ENCODE peak calls at places on chromosomes 11 and 22, in eight cellular contexts. U, T, Q, G, B, J, P and D are unnamed samples.
A peak's percentile ranks its signal among the peaks of the same experiment; 100 is the strongest.

GRCh38 chr11:65506770-65507485 is 8.1 kb downstream of the MALAT1 start:
- DNase-seq in G (peak; percentile 82), U (peak; percentile 27), P (no peak), B (peak; percentile 82), T (peak; percentile 68), J (peak; percentile 82), Q (no peak), D (peak; percentile 85)

GRCh38 chr11:38824573-38824972 is 2226.5 kb upstream of the RAG2 start:
- DNase-seq in J (no peak), B (peak; percentile 14), Q (peak; percentile 46), T (no peak), P (no peak), U (no peak), G (no peak), D (no peak)

GRCh38 chr11:68118753-68119448 is 2.3 kb downstream of the CHKA start:
- DNase-seq in B (no peak), T (peak; percentile 73), U (no peak), G (no peak), P (no peak), Q (peak; percentile 86), J (no peak), D (peak; percentile 75)

GRCh38 chr11:110297082-110297725 is 790 bp upstream of the RDX start:
- DNase-seq in G (no peak), U (peak; percentile 9), J (no peak), P (no peak), Q (no peak), T (no peak), B (peak; percentile 50), D (no peak)

GRCh38 chr11:121643530-121644512 is 191.1 kb upstream of the SORL1-AS1 start:
- DNase-seq in T (no peak), U (no peak), B (no peak), P (no peak), Q (no peak), J (no peak), G (no peak), D (no peak)

GRCh38 chr11:70399681-70400112 is 1.4 kb downstream of the CTTN start:
- DNase-seq in B (no peak), P (peak; percentile 87), G (peak; percentile 95), U (peak; percentile 97), T (peak; percentile 85), Q (peak; percentile 37), J (peak; percentile 86), D (peak; percentile 96)

GRCh38 chr11:3164540-3165151 is 464 bp downstream of the OSBPL5 start:
- DNase-seq in B (no peak), G (no peak), P (peak; percentile 71), J (no peak), T (peak; percentile 7), U (no peak), Q (no peak), D (no peak)

GRCh38 chr22:28892175-28892731 is 8.9 kb downstream of the ZNRF3 start:
- DNase-seq in B (no peak), Q (no peak), T (peak; percentile 19), P (no peak), J (no peak), U (no peak), G (no peak), D (no peak)

GRCh38 chr11:64285885-64286800 is 495 bp downstream of the GPR137 start:
- DNase-seq in U (no peak), B (no peak), P (no peak), G (no peak), J (no peak), Q (peak; percentile 32), T (peak; percentile 85), D (no peak)

GRCh38 chr11:47607380-47607779 is 13.2 kb upstream of the C1QTNF4 start:
- DNase-seq in T (peak; percentile 29), B (no peak), P (no peak), G (peak; percentile 98), J (peak; percentile 84), Q (no peak), U (peak; percentile 86), D (peak; percentile 39)

GRCh38 chr11:73154178-73154577 is 12.1 kb upstream of the FCHSD2 start:
- DNase-seq in U (no peak), G (no peak), T (no peak), B (no peak), P (no peak), J (no peak), Q (peak; percentile 100), D (no peak)

GRCh38 chr22:21013742-21014201 is 1.2 kb upstream of the P2RX6 start:
- DNase-seq in T (no peak), G (no peak), J (no peak), B (no peak), U (no peak), P (no peak), Q (no peak), D (no peak)

GRCh38 chr11:60307507-60308195 is 19.4 kb upstream of the MS4A6E start:
- DNase-seq in G (no peak), B (no peak), J (no peak), T (no peak), Q (no peak), P (no peak), U (no peak), D (no peak)

GRCh38 chr11:46672381-46672839 is 28.0 kb downstream of the ARHGAP1 start:
- DNase-seq in B (no peak), J (no peak), P (no peak), G (no peak), Q (peak; percentile 33), U (no peak), T (no peak), D (no peak)

GRCh38 chr22:28171135-28171534 is 252.1 kb upstream of the PITPNB start:
- DNase-seq in P (no peak), G (no peak), U (no peak), T (no peak), B (no peak), Q (no peak), J (no peak), D (no peak)

GRCh38 chr11:7632211-7632610 is 41.1 kb downstream of the CYB5R2 start:
- DNase-seq in U (no peak), G (no peak), Q (no peak), B (no peak), J (no peak), P (no peak), T (no peak), D (no peak)

GRCh38 chr11:61928606-61929005 is 11.2 kb upstream of the RAB3IL1 start:
- DNase-seq in B (no peak), Q (no peak), P (no peak), G (no peak), U (peak; percentile 35), T (no peak), J (no peak), D (no peak)

GRCh38 chr11:72745511-72745910 is 6.7 kb downstream of the ARAP1 start:
- DNase-seq in B (no peak), J (no peak), Q (no peak), P (no peak), U (no peak), T (no peak), G (no peak), D (no peak)

GRCh38 chr11:120746836-120747609 is 235.5 kb downstream of the GRIK4 start:
- DNase-seq in G (no peak), B (no peak), J (no peak), T (no peak), U (no peak), P (no peak), Q (no peak), D (no peak)

GRCh38 chr11:28343304-28344233 is 235.4 kb downstream of the METTL15 start:
- DNase-seq in J (peak; percentile 76), Q (peak; percentile 21), P (no peak), G (peak; percentile 62), B (no peak), T (peak; percentile 6), U (peak; percentile 60), D (no peak)

GRCh38 chr11:35235944-35236666 is 97.1 kb downstream of the CD44 start:
- DNase-seq in U (peak; percentile 66), G (no peak), P (no peak), J (no peak), Q (no peak), B (peak; percentile 48), T (peak; percentile 92), D (no peak)